ENCODE peak calls at places on chromosomes 12 and 14, in nine cellular contexts. One of them, this sample, is unnamed.

GRCh38 chr12:30457621-30458289 is 237.9 kb downstream of the IPO8 start:
- DNase-seq in upper lobe of right lung: no peak
- DNase-seq in progenitor cell of endocrine pancreas: no peak
- DNase-seq in tibial nerve: no peak
- DNase-seq in neural crest cell: no peak
- DNase-seq in colonic mucosa: no peak
- DNase-seq in WTC11: no peak
- DNase-seq in lower lobe of right lung: no peak
- DNase-seq in glutamatergic neuron: no peak
- DNase-seq in this sample: no peak

GRCh38 chr14:68589447-68590232 is 203.2 kb downstream of the ZFP36L1 start:
- DNase-seq in upper lobe of right lung: no peak
- DNase-seq in progenitor cell of endocrine pancreas: no peak
- DNase-seq in tibial nerve: no peak
- DNase-seq in neural crest cell: no peak
- DNase-seq in colonic mucosa: no peak
- DNase-seq in WTC11: no peak
- DNase-seq in lower lobe of right lung: no peak
- DNase-seq in glutamatergic neuron: no peak
- DNase-seq in this sample: no peak

GRCh38 chr12:85688837-85689236 is 147.4 kb downstream of the RASSF9 start:
- DNase-seq in upper lobe of right lung: no peak
- DNase-seq in progenitor cell of endocrine pancreas: no peak
- DNase-seq in tibial nerve: no peak
- DNase-seq in neural crest cell: no peak
- DNase-seq in colonic mucosa: no peak
- DNase-seq in WTC11: no peak
- DNase-seq in lower lobe of right lung: no peak
- DNase-seq in glutamatergic neuron: no peak
- DNase-seq in this sample: no peak

GRCh38 chr12:67327466-67327865 is 58.3 kb downstream of the CAND1 start:
- DNase-seq in upper lobe of right lung: no peak
- DNase-seq in progenitor cell of endocrine pancreas: no peak
- DNase-seq in tibial nerve: no peak
- DNase-seq in neural crest cell: no peak
- DNase-seq in colonic mucosa: no peak
- DNase-seq in WTC11: no peak
- DNase-seq in lower lobe of right lung: no peak
- DNase-seq in glutamatergic neuron: no peak
- DNase-seq in this sample: no peak

GRCh38 chr14:92553456-92553855 is 39.9 kb downstream of the RIN3 start:
- DNase-seq in upper lobe of right lung: no peak
- DNase-seq in progenitor cell of endocrine pancreas: no peak
- DNase-seq in tibial nerve: no peak
- DNase-seq in neural crest cell: no peak
- DNase-seq in colonic mucosa: no peak
- DNase-seq in WTC11: peak
- DNase-seq in lower lobe of right lung: no peak
- DNase-seq in glutamatergic neuron: no peak
- DNase-seq in this sample: no peak

GRCh38 chr12:108191086-108191485 is 62.0 kb downstream of the WSCD2 start:
- DNase-seq in upper lobe of right lung: no peak
- DNase-seq in progenitor cell of endocrine pancreas: no peak
- DNase-seq in tibial nerve: no peak
- DNase-seq in neural crest cell: no peak
- DNase-seq in colonic mucosa: no peak
- DNase-seq in WTC11: no peak
- DNase-seq in lower lobe of right lung: no peak
- DNase-seq in glutamatergic neuron: no peak
- DNase-seq in this sample: no peak

GRCh38 chr14:83765200-83765599 is 1764.7 kb upstream of the FLRT2 start:
- DNase-seq in upper lobe of right lung: no peak
- DNase-seq in progenitor cell of endocrine pancreas: no peak
- DNase-seq in tibial nerve: no peak
- DNase-seq in neural crest cell: no peak
- DNase-seq in colonic mucosa: no peak
- DNase-seq in WTC11: no peak
- DNase-seq in lower lobe of right lung: no peak
- DNase-seq in glutamatergic neuron: no peak
- DNase-seq in this sample: no peak

GRCh38 chr14:21428930-21429329 is 27.0 kb downstream of the CHD8 start:
- DNase-seq in upper lobe of right lung: no peak
- DNase-seq in progenitor cell of endocrine pancreas: no peak
- DNase-seq in tibial nerve: no peak
- DNase-seq in neural crest cell: no peak
- DNase-seq in colonic mucosa: no peak
- DNase-seq in WTC11: no peak
- DNase-seq in lower lobe of right lung: no peak
- DNase-seq in glutamatergic neuron: no peak
- DNase-seq in this sample: no peak

GRCh38 chr14:102589761-102590290 is 2.6 kb upstream of the RCOR1 start:
- DNase-seq in upper lobe of right lung: no peak
- DNase-seq in progenitor cell of endocrine pancreas: no peak
- DNase-seq in tibial nerve: no peak
- DNase-seq in neural crest cell: no peak
- DNase-seq in colonic mucosa: no peak
- DNase-seq in WTC11: no peak
- DNase-seq in lower lobe of right lung: no peak
- DNase-seq in glutamatergic neuron: no peak
- DNase-seq in this sample: no peak

GRCh38 chr12:17992002-17992656 is 97.9 kb downstream of the RERGL start:
- DNase-seq in upper lobe of right lung: no peak
- DNase-seq in progenitor cell of endocrine pancreas: peak
- DNase-seq in tibial nerve: no peak
- DNase-seq in neural crest cell: peak
- DNase-seq in colonic mucosa: no peak
- DNase-seq in WTC11: peak
- DNase-seq in lower lobe of right lung: no peak
- DNase-seq in glutamatergic neuron: peak
- DNase-seq in this sample: no peak

GRCh38 chr14:31420013-31420318 is 384 bp downstream of the HEATR5A start:
- DNase-seq in upper lobe of right lung: peak
- DNase-seq in progenitor cell of endocrine pancreas: peak
- DNase-seq in tibial nerve: no peak
- DNase-seq in neural crest cell: peak
- DNase-seq in colonic mucosa: peak
- DNase-seq in WTC11: peak
- DNase-seq in lower lobe of right lung: peak
- DNase-seq in glutamatergic neuron: peak
- DNase-seq in this sample: peak

GRCh38 chr12:124123432-124124015 is 150.5 kb downstream of the ZNF664 start:
- DNase-seq in upper lobe of right lung: no peak
- DNase-seq in progenitor cell of endocrine pancreas: no peak
- DNase-seq in tibial nerve: no peak
- DNase-seq in neural crest cell: no peak
- DNase-seq in colonic mucosa: no peak
- DNase-seq in WTC11: no peak
- DNase-seq in lower lobe of right lung: no peak
- DNase-seq in glutamatergic neuron: no peak
- DNase-seq in this sample: no peak

GRCh38 chr14:89419973-89420482 is 3.0 kb upstream of the FOXN3 start:
- DNase-seq in upper lobe of right lung: no peak
- DNase-seq in progenitor cell of endocrine pancreas: no peak
- DNase-seq in tibial nerve: no peak
- DNase-seq in neural crest cell: no peak
- DNase-seq in colonic mucosa: no peak
- DNase-seq in WTC11: no peak
- DNase-seq in lower lobe of right lung: no peak
- DNase-seq in glutamatergic neuron: no peak
- DNase-seq in this sample: no peak
- TF ChIP-seq CTCF in upper lobe of right lung: no peak
- TF ChIP-seq CTCF in progenitor cell of endocrine pancreas: no peak
- TF ChIP-seq CTCF in tibial nerve: no peak
- TF ChIP-seq CTCF in neural crest cell: no peak
- TF ChIP-seq CTCF in colonic mucosa: no peak
- TF ChIP-seq CTCF in WTC11: no peak
- TF ChIP-seq CTCF in lower lobe of right lung: no peak
- TF ChIP-seq CTCF in glutamatergic neuron: no peak
- TF ChIP-seq CTCF in this sample: no peak

GRCh38 chr12:12529783-12530421 is 32.8 kb downstream of the DUSP16 start:
- DNase-seq in upper lobe of right lung: no peak
- DNase-seq in progenitor cell of endocrine pancreas: no peak
- DNase-seq in tibial nerve: no peak
- DNase-seq in neural crest cell: no peak
- DNase-seq in colonic mucosa: no peak
- DNase-seq in WTC11: no peak
- DNase-seq in lower lobe of right lung: no peak
- DNase-seq in glutamatergic neuron: no peak
- DNase-seq in this sample: no peak

GRCh38 chr12:12528361-12529092 is 34.1 kb downstream of the DUSP16 start:
- DNase-seq in upper lobe of right lung: no peak
- DNase-seq in progenitor cell of endocrine pancreas: no peak
- DNase-seq in tibial nerve: no peak
- DNase-seq in neural crest cell: no peak
- DNase-seq in colonic mucosa: no peak
- DNase-seq in WTC11: no peak
- DNase-seq in lower lobe of right lung: no peak
- DNase-seq in glutamatergic neuron: no peak
- DNase-seq in this sample: no peak

GRCh38 chr12:12524128-12524527 is 38.5 kb downstream of the DUSP16 start:
- DNase-seq in upper lobe of right lung: no peak
- DNase-seq in progenitor cell of endocrine pancreas: no peak
- DNase-seq in tibial nerve: no peak
- DNase-seq in neural crest cell: no peak
- DNase-seq in colonic mucosa: no peak
- DNase-seq in WTC11: no peak
- DNase-seq in lower lobe of right lung: no peak
- DNase-seq in glutamatergic neuron: no peak
- DNase-seq in this sample: no peak

GRCh38 chr12:12531194-12531593 is 31.5 kb downstream of the DUSP16 start:
- DNase-seq in upper lobe of right lung: no peak
- DNase-seq in progenitor cell of endocrine pancreas: no peak
- DNase-seq in tibial nerve: no peak
- DNase-seq in neural crest cell: no peak
- DNase-seq in colonic mucosa: no peak
- DNase-seq in WTC11: no peak
- DNase-seq in lower lobe of right lung: no peak
- DNase-seq in glutamatergic neuron: no peak
- DNase-seq in this sample: no peak

DNA sequence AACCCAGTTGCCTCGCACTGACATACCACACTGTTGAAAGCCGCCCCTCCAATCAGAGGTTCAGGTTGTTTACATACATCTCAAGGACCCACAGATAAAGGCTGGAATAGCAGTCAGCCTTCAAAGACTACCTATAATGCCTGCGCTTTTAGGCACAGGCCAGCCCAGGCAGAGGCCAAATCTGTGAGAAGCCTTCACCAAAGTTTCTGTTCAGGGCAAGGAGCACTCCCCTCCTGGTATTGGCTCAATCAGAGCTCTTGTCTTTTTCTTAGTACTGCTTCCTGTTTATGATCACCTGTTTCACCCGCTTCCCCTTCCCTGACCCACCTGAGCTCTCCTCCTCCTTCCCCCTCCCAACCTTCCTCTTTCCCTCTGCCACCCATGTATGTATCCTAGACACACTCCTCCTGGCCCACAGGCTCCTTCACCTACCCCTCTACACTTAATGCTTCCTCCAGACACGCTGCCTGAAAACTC is 34.8 kb downstream of the DUSP16 start:
- DNase-seq in upper lobe of right lung: no peak
- DNase-seq in progenitor cell of endocrine pancreas: no peak
- DNase-seq in tibial nerve: no peak
- DNase-seq in neural crest cell: no peak
- DNase-seq in colonic mucosa: no peak
- DNase-seq in WTC11: no peak
- DNase-seq in lower lobe of right lung: no peak
- DNase-seq in glutamatergic neuron: no peak
- DNase-seq in this sample: no peak
- TF ChIP-seq CTCF in upper lobe of right lung: no peak
- TF ChIP-seq CTCF in progenitor cell of endocrine pancreas: no peak
- TF ChIP-seq CTCF in tibial nerve: no peak
- TF ChIP-seq CTCF in neural crest cell: no peak
- TF ChIP-seq CTCF in colonic mucosa: no peak
- TF ChIP-seq CTCF in WTC11: no peak
- TF ChIP-seq CTCF in lower lobe of right lung: no peak
- TF ChIP-seq CTCF in glutamatergic neuron: no peak
- TF ChIP-seq CTCF in this sample: no peak

GRCh38 chr12:94649349-94650142 is 811 bp downstream of the TMCC3 start:
- DNase-seq in upper lobe of right lung: peak
- DNase-seq in progenitor cell of endocrine pancreas: peak
- DNase-seq in tibial nerve: no peak
- DNase-seq in neural crest cell: peak
- DNase-seq in colonic mucosa: peak
- DNase-seq in WTC11: peak
- DNase-seq in lower lobe of right lung: peak
- DNase-seq in glutamatergic neuron: peak
- DNase-seq in this sample: peak
- TF ChIP-seq CTCF in upper lobe of right lung: peak
- TF ChIP-seq CTCF in progenitor cell of endocrine pancreas: peak
- TF ChIP-seq CTCF in tibial nerve: peak
- TF ChIP-seq CTCF in neural crest cell: peak
- TF ChIP-seq CTCF in colonic mucosa: peak
- TF ChIP-seq CTCF in WTC11: no peak
- TF ChIP-seq CTCF in lower lobe of right lung: peak
- TF ChIP-seq CTCF in glutamatergic neuron: peak
- TF ChIP-seq CTCF in this sample: peak

DNA sequence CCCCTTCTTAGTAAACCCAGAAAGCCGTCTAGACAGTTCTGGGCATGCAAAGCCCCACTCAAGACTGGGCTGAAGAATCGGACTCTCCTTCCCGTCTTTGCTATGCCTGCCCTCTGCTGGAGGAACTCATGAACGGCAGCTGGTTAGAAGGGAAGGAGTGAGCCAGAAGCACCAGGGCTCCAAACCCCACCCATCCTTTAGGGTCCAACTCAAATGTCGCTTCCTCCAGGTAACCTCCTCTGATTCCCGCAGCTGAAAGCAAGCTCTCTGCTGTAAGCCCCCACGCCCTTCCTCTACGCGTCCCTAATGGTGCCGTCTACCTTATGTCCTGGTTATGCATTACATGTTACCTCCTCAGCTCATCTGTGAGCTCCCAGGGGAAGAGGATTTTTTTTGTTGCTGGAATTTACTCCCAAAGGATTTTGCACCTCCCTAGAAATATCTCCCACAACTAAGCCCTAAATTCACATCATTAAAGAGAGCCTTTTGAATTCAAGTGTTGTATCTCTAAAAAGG is 59.0 kb upstream of the SCN8A start:
- DNase-seq in upper lobe of right lung: peak
- DNase-seq in progenitor cell of endocrine pancreas: peak
- DNase-seq in tibial nerve: peak
- DNase-seq in neural crest cell: peak
- DNase-seq in colonic mucosa: peak
- DNase-seq in WTC11: peak
- DNase-seq in lower lobe of right lung: peak
- DNase-seq in glutamatergic neuron: peak
- DNase-seq in this sample: peak
- TF ChIP-seq CTCF in upper lobe of right lung: peak
- TF ChIP-seq CTCF in progenitor cell of endocrine pancreas: peak
- TF ChIP-seq CTCF in tibial nerve: peak
- TF ChIP-seq CTCF in neural crest cell: peak
- TF ChIP-seq CTCF in colonic mucosa: peak
- TF ChIP-seq CTCF in WTC11: peak
- TF ChIP-seq CTCF in lower lobe of right lung: peak
- TF ChIP-seq CTCF in glutamatergic neuron: peak
- TF ChIP-seq CTCF in this sample: peak